ENCODE peak calls at places on chromosomes 5 and 9, in seven cellular contexts. R, A, N, K, M, X and W are unnamed samples.

GRCh38 chr5:126855266-126855665 is 78.3 kb downstream of the LMNB1 start:
- DNase-seq in N (no peak), A (no peak), R (no peak), K (no peak), M (no peak), X (no peak), W (no peak)

GRCh38 chr5:171575808-171576207 is 156.4 kb downstream of the FGF18 start:
- DNase-seq in K (no peak), M (no peak), R (no peak), N (no peak), X (no peak), A (no peak), W (no peak)

GRCh38 chr5:54311178-54311811 is 922 bp upstream of the ARL15 start:
- DNase-seq in R (no peak), X (no peak), A (no peak), M (peak; percentile 52), K (peak; percentile 17), N (no peak), W (peak; percentile 42)

GRCh38 chr5:107619781-107620180 is 51.0 kb downstream of the EFNA5 start:
- DNase-seq in A (no peak), R (peak; percentile 25), N (no peak), K (no peak), M (no peak), X (no peak), W (no peak)

GRCh38 chr9:677461-678097 is 163.9 kb upstream of the DMRT1 start:
- DNase-seq in M (peak; percentile 75), A (no peak), R (no peak), K (peak; percentile 57), N (no peak), X (no peak), W (no peak)

GRCh38 chr5:119439140-119439625 is 13.1 kb upstream of the HSD17B4 start:
- DNase-seq in X (peak; percentile 35), A (no peak), N (no peak), K (no peak), R (no peak), M (no peak), W (no peak)

GRCh38 chr5:172837640-172838039 is 3.6 kb downstream of the ERGIC1 start:
- DNase-seq in R (peak; percentile 40), K (peak; percentile 96), A (no peak), X (peak; percentile 65), N (no peak), M (no peak), W (no peak)

GRCh38 chr5:33310471-33310870 is 130.3 kb upstream of the TARS1 start:
- DNase-seq in R (peak; percentile 86), K (no peak), X (no peak), M (peak; percentile 87), A (no peak), N (no peak), W (no peak)

GRCh38 chr5:141245250-141245717 is at the start of gene PCDHB15:
- DNase-seq in A (no peak), M (peak; percentile 30), N (peak; percentile 75), X (no peak), R (no peak), K (no peak), W (peak; percentile 92)

GRCh38 chr9:110922145-110922544 is 116.1 kb downstream of the LPAR1 start:
- DNase-seq in M (no peak), X (no peak), N (no peak), K (no peak), R (peak; percentile 60), A (no peak), W (peak; percentile 5)

GRCh38 chr5:96692436-96692835 is 30.3 kb downstream of the CAST start:
- DNase-seq in A (no peak), N (no peak), X (no peak), M (peak; percentile 74), K (no peak), R (no peak), W (no peak)

GRCh38 chr9:4936277-4936676 is 48.8 kb upstream of the JAK2 start:
- DNase-seq in R (no peak), X (no peak), A (no peak), K (peak; percentile 36), N (no peak), M (no peak), W (no peak)

GRCh38 chr9:27750571-27750970 is 177.3 kb upstream of the C9orf72 start:
- DNase-seq in X (no peak), K (no peak), M (no peak), R (no peak), N (peak; percentile 12), A (no peak), W (no peak)

GRCh38 chr5:143494162-143494561 is 90.7 kb upstream of the NR3C1 start:
- DNase-seq in K (no peak), N (no peak), M (peak; percentile 90), R (peak; percentile 72), X (no peak), A (no peak), W (no peak)

GRCh38 chr9:78985084-78985738 is 586.6 kb upstream of the TLE4 start:
- DNase-seq in M (peak; percentile 51), A (no peak), K (no peak), X (no peak), N (no peak), R (peak; percentile 46), W (no peak)

GRCh38 chr9:78986446-78986845 is 585.3 kb upstream of the TLE4 start:
- DNase-seq in A (no peak), R (peak; percentile 60), K (no peak), M (no peak), X (no peak), N (no peak), W (no peak)

DNA sequence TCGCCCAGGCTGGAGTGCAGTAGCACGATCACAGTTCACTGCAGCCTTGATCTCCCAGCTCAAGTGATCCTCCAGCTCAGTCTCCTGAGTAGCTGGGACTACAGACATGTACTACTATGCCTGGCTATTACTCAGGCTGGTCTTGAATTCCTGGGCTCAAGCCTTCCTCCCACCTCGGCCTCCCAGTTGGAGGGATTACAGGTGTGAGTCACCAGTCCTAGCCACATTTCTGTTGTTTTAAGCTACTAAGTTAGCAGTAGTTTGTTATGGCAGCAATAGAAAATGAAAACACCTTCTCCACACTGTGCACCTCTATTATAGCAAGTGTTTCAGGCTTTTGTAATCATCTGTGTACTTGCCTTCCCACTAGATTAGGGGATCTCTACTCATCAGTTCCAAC is 588.9 kb upstream of the TLE4 start:
- DNase-seq in K (no peak), M (peak; percentile 43), X (no peak), A (peak; percentile 18), N (no peak), R (peak; percentile 65), W (no peak)
- TF ChIP-seq EZH2phosphoT487 in K (no peak), M (no peak), X (no peak), A (no peak), N (no peak), R (no peak), W (no peak)

GRCh38 chr5:159101689-159102088 is 2.0 kb upstream of the EBF1 start:
- DNase-seq in A (no peak), N (no peak), K (no peak), X (no peak), R (no peak), M (peak; percentile 42), W (no peak)
- TF ChIP-seq EZH2 in A (no peak), N (no peak), K (no peak), X (no peak), R (no peak), M (no peak), W (no peak)

GRCh38 chr5:6545770-6546690 is 86.8 kb downstream of the NSUN2 start:
- DNase-seq in N (peak; percentile 42), X (no peak), R (no peak), M (peak; percentile 8), K (no peak), A (no peak), W (no peak)
- TF ChIP-seq EZH2phosphoT487 in N (no peak), X (no peak), R (no peak), M (no peak), K (no peak), A (no peak), W (no peak)

GRCh38 chr9:6644346-6645152 is 980 bp downstream of the GLDC start:
- DNase-seq in R (no peak), K (peak; percentile 38), X (no peak), M (peak; percentile 10), A (no peak), N (peak; percentile 41), W (peak; percentile 31)
- TF ChIP-seq EZH2 in R (no peak), K (no peak), X (peak; percentile 69), M (peak; percentile 96), A (no peak), N (no peak), W (no peak)

GRCh38 chr5:95113489-95113888 is 171.4 kb downstream of the MCTP1 start:
- DNase-seq in X (peak; percentile 47), K (no peak), M (peak; percentile 58), R (peak; percentile 9), A (no peak), N (peak; percentile 45), W (peak; percentile 59)
- TF ChIP-seq EZH2phosphoT487 in X (no peak), K (no peak), M (no peak), R (no peak), A (no peak), N (no peak), W (no peak)

DNA sequence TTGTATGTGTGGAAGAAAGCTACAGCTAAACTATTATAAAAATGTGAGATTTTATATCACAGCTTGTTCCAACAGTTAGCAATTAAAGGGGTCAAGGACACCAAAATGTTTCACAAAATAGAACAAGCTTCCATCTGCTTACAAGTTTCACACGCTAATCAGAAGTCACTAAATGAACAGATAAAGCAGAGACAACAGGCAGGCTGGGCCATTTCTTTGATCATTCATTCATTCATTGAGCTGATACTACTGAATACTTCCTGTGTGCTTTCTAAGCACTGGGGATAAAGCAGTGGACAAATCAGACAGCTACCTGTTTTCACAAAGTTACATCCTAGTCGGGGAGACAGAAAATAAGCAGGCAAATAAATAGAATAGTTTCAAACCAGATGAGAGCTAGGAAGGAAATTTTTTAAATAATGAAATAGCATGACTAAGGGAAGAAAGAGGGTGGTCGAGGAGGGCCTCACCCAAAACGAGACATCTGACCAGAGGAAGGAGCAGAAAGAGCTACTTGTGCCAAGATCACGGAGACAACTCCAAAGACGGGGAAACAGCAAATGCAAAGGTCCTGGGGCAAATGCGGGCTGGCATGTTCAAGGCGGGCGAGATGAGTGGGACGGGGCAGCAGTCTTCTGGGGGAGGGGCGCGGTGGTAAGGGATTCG is 1.2 kb downstream of the MAPK9 start:
- DNase-seq in X (no peak), A (no peak), N (no peak), R (no peak), M (no peak), K (no peak), W (no peak)
- TF ChIP-seq EZH2 in X (no peak), A (no peak), N (no peak), R (no peak), M (no peak), K (no peak), W (no peak)

GRCh38 chr9:95516736-95517558 is at the start of gene PTCH1:
- DNase-seq in X (peak; percentile 91), M (peak; percentile 75), A (no peak), N (peak; percentile 91), K (peak; percentile 53), R (peak; percentile 19), W (peak; percentile 87)
- TF ChIP-seq EZH2phosphoT487 in X (no peak), M (no peak), A (no peak), N (peak; percentile 42), K (no peak), R (no peak), W (no peak)

GRCh38 chr9:74500584-74500924 is 3.4 kb downstream of the RORB start:
- DNase-seq in N (peak; percentile 52), X (no peak), M (no peak), K (no peak), A (no peak), R (no peak), W (peak; percentile 68)
- TF ChIP-seq EZH2 in N (peak; percentile 18), X (peak; percentile 55), M (no peak), K (no peak), A (no peak), R (no peak), W (no peak)